ENCODE peak calls at places on chromosomes 3 and 15, in five cellular contexts. One of them, this sample, is unnamed.

GRCh38 chr3:151003024-151003771 is 30.7 kb upstream of the CLRN1 start:
- DNase-seq in cardiac muscle cell: no peak
- DNase-seq in IMR-90: peak
- DNase-seq in GM23248: peak
- DNase-seq in psoas muscle: no peak
- DNase-seq in this sample: no peak

GRCh38 chr3:194482196-194482593 is 4.6 kb downstream of the ATP13A3 start:
- DNase-seq in psoas muscle: no peak
- DNase-seq in IMR-90: no peak
- DNase-seq in GM23248: no peak
- DNase-seq in cardiac muscle cell: no peak
- DNase-seq in this sample: no peak

GRCh38 chr3:120894285-120894684 is 13.7 kb upstream of the STXBP5L start:
- DNase-seq in psoas muscle: no peak
- DNase-seq in IMR-90: no peak
- DNase-seq in GM23248: no peak
- DNase-seq in cardiac muscle cell: no peak
- DNase-seq in this sample: no peak

GRCh38 chr3:182618085-182618732 is 175.1 kb upstream of the ATP11B start:
- DNase-seq in GM23248: peak
- DNase-seq in psoas muscle: no peak
- DNase-seq in IMR-90: no peak
- DNase-seq in cardiac muscle cell: peak
- DNase-seq in this sample: no peak

GRCh38 chr15:34362047-34362773 is 4.8 kb downstream of the LPCAT4 start:
- DNase-seq in GM23248: no peak
- DNase-seq in IMR-90: no peak
- DNase-seq in psoas muscle: no peak
- DNase-seq in cardiac muscle cell: no peak
- DNase-seq in this sample: no peak

GRCh38 chr15:38164507-38164906 is 88.1 kb upstream of the SPRED1 start:
- DNase-seq in cardiac muscle cell: no peak
- DNase-seq in IMR-90: no peak
- DNase-seq in GM23248: no peak
- DNase-seq in psoas muscle: no peak
- DNase-seq in this sample: no peak

GRCh38 chr3:194906970-194907629 is 221.4 kb downstream of the FAM43A start:
- DNase-seq in IMR-90: no peak
- DNase-seq in psoas muscle: no peak
- DNase-seq in GM23248: no peak
- DNase-seq in cardiac muscle cell: no peak
- DNase-seq in this sample: no peak

GRCh38 chr15:29682781-29683180 is 139.5 kb downstream of the TJP1 start:
- DNase-seq in cardiac muscle cell: no peak
- DNase-seq in psoas muscle: no peak
- DNase-seq in GM23248: no peak
- DNase-seq in IMR-90: peak
- DNase-seq in this sample: no peak

GRCh38 chr15:78708713-78709112 is 67.7 kb upstream of the CHRNB4 start:
- DNase-seq in psoas muscle: no peak
- DNase-seq in GM23248: no peak
- DNase-seq in cardiac muscle cell: no peak
- DNase-seq in IMR-90: no peak
- DNase-seq in this sample: no peak

GRCh38 chr3:46284981-46285683 is 42.9 kb downstream of the CCR3 start:
- DNase-seq in IMR-90: no peak
- DNase-seq in cardiac muscle cell: no peak
- DNase-seq in psoas muscle: no peak
- DNase-seq in GM23248: no peak
- DNase-seq in this sample: no peak

GRCh38 chr15:84910928-84911623 is 26.6 kb downstream of the SLC28A1 start:
- DNase-seq in GM23248: no peak
- DNase-seq in IMR-90: no peak
- DNase-seq in psoas muscle: peak
- DNase-seq in cardiac muscle cell: no peak
- DNase-seq in this sample: no peak

GRCh38 chr15:84917452-84917851 is 33.0 kb downstream of the SLC28A1 start:
- DNase-seq in cardiac muscle cell: no peak
- DNase-seq in IMR-90: no peak
- DNase-seq in psoas muscle: no peak
- DNase-seq in GM23248: no peak
- DNase-seq in this sample: no peak

GRCh38 chr15:84915011-84915958 is 30.8 kb downstream of the SLC28A1 start:
- DNase-seq in IMR-90: peak
- DNase-seq in GM23248: peak
- DNase-seq in cardiac muscle cell: peak
- DNase-seq in psoas muscle: peak
- DNase-seq in this sample: no peak

GRCh38 chr15:84911879-84912660 is 27.6 kb downstream of the SLC28A1 start:
- DNase-seq in cardiac muscle cell: no peak
- DNase-seq in psoas muscle: peak
- DNase-seq in IMR-90: peak
- DNase-seq in GM23248: peak
- DNase-seq in this sample: no peak

DNA sequence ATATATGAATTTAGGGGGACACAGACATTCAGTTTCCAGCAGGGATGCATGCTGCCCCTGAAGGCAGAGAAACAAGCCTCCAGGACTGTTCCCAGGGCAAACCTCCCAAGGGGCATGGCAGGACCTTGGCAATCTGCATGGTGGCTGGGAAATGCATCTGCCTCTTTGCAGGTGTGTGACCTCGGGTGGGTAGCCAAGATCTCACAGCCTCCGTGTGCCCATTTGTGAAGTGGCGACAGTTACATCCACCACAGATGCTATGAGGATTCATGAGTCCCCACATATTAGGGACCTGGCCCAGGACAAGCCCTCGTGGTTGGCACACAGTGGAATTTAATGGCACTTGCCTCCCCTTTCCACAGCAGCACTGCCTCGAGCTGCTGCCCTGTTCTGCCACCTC is 29.9 kb downstream of the SLC28A1 start:
- DNase-seq in cardiac muscle cell: no peak
- DNase-seq in GM23248: no peak
- DNase-seq in IMR-90: no peak
- DNase-seq in psoas muscle: no peak
- DNase-seq in this sample: no peak
- H3K4me3 ChIP-seq in cardiac muscle cell: no peak
- H3K4me3 ChIP-seq in GM23248: no peak
- H3K4me3 ChIP-seq in IMR-90: no peak
- H3K4me3 ChIP-seq in psoas muscle: no peak
- H3K4me3 ChIP-seq in this sample: no peak

GRCh38 chr3:57091874-57092273 is 31.4 kb downstream of the SPATA12 start:
- DNase-seq in cardiac muscle cell: no peak
- DNase-seq in IMR-90: no peak
- DNase-seq in GM23248: no peak
- DNase-seq in psoas muscle: no peak
- DNase-seq in this sample: no peak
- H3K27ac ChIP-seq in cardiac muscle cell: peak
- H3K27ac ChIP-seq in IMR-90: peak
- H3K27ac ChIP-seq in GM23248: no peak
- H3K27ac ChIP-seq in psoas muscle: no peak
- H3K27ac ChIP-seq in this sample: no peak

GRCh38 chr15:101424984-101425383 is 64.5 kb downstream of the PCSK6 start:
- DNase-seq in psoas muscle: no peak
- DNase-seq in GM23248: no peak
- DNase-seq in IMR-90: no peak
- DNase-seq in cardiac muscle cell: no peak
- DNase-seq in this sample: no peak
- H3K4me3 ChIP-seq in psoas muscle: no peak
- H3K4me3 ChIP-seq in GM23248: no peak
- H3K4me3 ChIP-seq in IMR-90: no peak
- H3K4me3 ChIP-seq in cardiac muscle cell: no peak
- H3K4me3 ChIP-seq in this sample: no peak

DNA sequence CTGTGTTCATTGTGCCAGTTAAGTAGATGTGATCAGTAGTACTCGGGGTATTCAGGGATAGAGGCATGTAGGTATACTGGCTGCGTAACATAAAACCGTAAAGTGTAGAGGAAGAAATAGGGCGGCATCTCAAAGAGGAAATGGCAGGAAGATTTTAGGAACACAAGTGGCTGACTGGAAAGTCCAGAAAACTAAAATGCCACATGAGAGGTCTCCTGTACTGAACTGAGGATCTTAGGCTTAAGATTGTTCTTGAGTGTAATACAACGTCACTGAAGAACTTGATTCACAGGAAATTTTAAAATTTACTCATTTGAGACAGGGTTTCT is 2.3 kb upstream of the LMLN start:
- DNase-seq in IMR-90: no peak
- DNase-seq in GM23248: no peak
- DNase-seq in cardiac muscle cell: no peak
- DNase-seq in psoas muscle: no peak
- DNase-seq in this sample: no peak
- H3K27ac ChIP-seq in IMR-90: no peak
- H3K27ac ChIP-seq in GM23248: peak
- H3K27ac ChIP-seq in cardiac muscle cell: peak
- H3K27ac ChIP-seq in psoas muscle: peak
- H3K27ac ChIP-seq in this sample: peak

GRCh38 chr3:166526878-166527277 is 689.7 kb upstream of the BCHE start:
- DNase-seq in GM23248: no peak
- DNase-seq in IMR-90: no peak
- DNase-seq in cardiac muscle cell: peak
- DNase-seq in psoas muscle: no peak
- DNase-seq in this sample: no peak
- H3K4me3 ChIP-seq in GM23248: no peak
- H3K4me3 ChIP-seq in IMR-90: no peak
- H3K4me3 ChIP-seq in cardiac muscle cell: no peak
- H3K4me3 ChIP-seq in psoas muscle: no peak
- H3K4me3 ChIP-seq in this sample: no peak

GRCh38 chr15:58923696-58924300 is 9.7 kb downstream of the SLTM start:
- DNase-seq in IMR-90: no peak
- DNase-seq in cardiac muscle cell: no peak
- DNase-seq in GM23248: peak
- DNase-seq in psoas muscle: peak
- DNase-seq in this sample: peak

GRCh38 chr15:58923284-58923683 is 10.2 kb downstream of the SLTM start:
- DNase-seq in cardiac muscle cell: no peak
- DNase-seq in GM23248: no peak
- DNase-seq in IMR-90: no peak
- DNase-seq in psoas muscle: no peak
- DNase-seq in this sample: no peak

GRCh38 chr15:58921267-58921666 is 12.2 kb downstream of the SLTM start:
- DNase-seq in psoas muscle: no peak
- DNase-seq in cardiac muscle cell: no peak
- DNase-seq in IMR-90: peak
- DNase-seq in GM23248: no peak
- DNase-seq in this sample: no peak

GRCh38 chr15:58926823-58927222 is 6.7 kb downstream of the SLTM start:
- DNase-seq in GM23248: no peak
- DNase-seq in psoas muscle: no peak
- DNase-seq in IMR-90: no peak
- DNase-seq in cardiac muscle cell: no peak
- DNase-seq in this sample: no peak

GRCh38 chr15:58924326-58924725 is 9.2 kb downstream of the SLTM start:
- DNase-seq in GM23248: peak
- DNase-seq in cardiac muscle cell: no peak
- DNase-seq in IMR-90: peak
- DNase-seq in psoas muscle: no peak
- DNase-seq in this sample: no peak
- H3K27ac ChIP-seq in GM23248: peak
- H3K27ac ChIP-seq in cardiac muscle cell: no peak
- H3K27ac ChIP-seq in IMR-90: peak
- H3K27ac ChIP-seq in psoas muscle: peak
- H3K27ac ChIP-seq in this sample: peak

GRCh38 chr15:66704019-66704782 is 2.2 kb downstream of the SMAD6 start:
- DNase-seq in IMR-90: no peak
- DNase-seq in cardiac muscle cell: no peak
- DNase-seq in GM23248: no peak
- DNase-seq in psoas muscle: no peak
- DNase-seq in this sample: no peak

GRCh38 chr15:66704783-66705113 is 2.7 kb downstream of the SMAD6 start:
- DNase-seq in cardiac muscle cell: no peak
- DNase-seq in GM23248: peak
- DNase-seq in IMR-90: no peak
- DNase-seq in psoas muscle: no peak
- DNase-seq in this sample: peak

GRCh38 chr15:66706840-66707239 is 4.8 kb downstream of the SMAD6 start:
- DNase-seq in psoas muscle: no peak
- DNase-seq in GM23248: no peak
- DNase-seq in IMR-90: no peak
- DNase-seq in cardiac muscle cell: no peak
- DNase-seq in this sample: no peak

GRCh38 chr15:66706225-66706732 is 4.2 kb downstream of the SMAD6 start:
- DNase-seq in cardiac muscle cell: peak
- DNase-seq in GM23248: peak
- DNase-seq in psoas muscle: no peak
- DNase-seq in IMR-90: peak
- DNase-seq in this sample: no peak

DNA sequence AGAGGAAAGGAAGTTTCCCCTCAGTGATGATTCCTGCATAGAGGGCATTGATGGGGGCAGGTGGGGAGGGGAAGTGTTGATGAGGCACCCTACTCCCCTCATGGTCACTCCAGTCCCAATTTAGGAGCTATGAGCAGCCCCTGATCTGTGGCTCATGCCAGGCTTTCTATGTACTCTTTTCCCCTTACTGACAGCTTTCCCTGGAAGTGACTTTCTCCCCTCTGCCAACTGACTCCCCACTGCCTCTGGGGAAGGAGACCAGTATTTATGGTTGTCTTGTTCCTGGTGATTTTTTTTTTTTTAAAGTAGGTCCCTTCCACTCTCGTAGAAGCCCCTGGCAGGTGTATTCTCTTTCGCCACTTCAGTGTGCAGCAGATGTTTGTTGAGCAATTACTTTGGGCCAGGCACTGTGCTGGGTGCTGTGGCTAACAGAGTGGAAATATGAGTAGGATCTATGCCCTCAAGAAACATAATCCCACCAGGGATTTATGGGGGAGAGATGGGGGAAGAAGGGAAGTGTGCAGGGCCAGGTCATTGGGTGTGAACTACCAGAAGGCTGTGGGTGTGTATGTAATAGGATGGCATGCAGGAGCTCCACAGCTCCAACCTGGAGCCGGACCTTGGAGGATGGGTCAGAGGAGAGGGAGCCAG is 3.4 kb downstream of the SMAD6 start:
- DNase-seq in IMR-90: no peak
- DNase-seq in cardiac muscle cell: no peak
- DNase-seq in psoas muscle: no peak
- DNase-seq in GM23248: no peak
- DNase-seq in this sample: no peak
- H3K4me3 ChIP-seq in IMR-90: peak
- H3K4me3 ChIP-seq in cardiac muscle cell: peak
- H3K4me3 ChIP-seq in psoas muscle: peak
- H3K4me3 ChIP-seq in GM23248: peak
- H3K4me3 ChIP-seq in this sample: peak

DNA sequence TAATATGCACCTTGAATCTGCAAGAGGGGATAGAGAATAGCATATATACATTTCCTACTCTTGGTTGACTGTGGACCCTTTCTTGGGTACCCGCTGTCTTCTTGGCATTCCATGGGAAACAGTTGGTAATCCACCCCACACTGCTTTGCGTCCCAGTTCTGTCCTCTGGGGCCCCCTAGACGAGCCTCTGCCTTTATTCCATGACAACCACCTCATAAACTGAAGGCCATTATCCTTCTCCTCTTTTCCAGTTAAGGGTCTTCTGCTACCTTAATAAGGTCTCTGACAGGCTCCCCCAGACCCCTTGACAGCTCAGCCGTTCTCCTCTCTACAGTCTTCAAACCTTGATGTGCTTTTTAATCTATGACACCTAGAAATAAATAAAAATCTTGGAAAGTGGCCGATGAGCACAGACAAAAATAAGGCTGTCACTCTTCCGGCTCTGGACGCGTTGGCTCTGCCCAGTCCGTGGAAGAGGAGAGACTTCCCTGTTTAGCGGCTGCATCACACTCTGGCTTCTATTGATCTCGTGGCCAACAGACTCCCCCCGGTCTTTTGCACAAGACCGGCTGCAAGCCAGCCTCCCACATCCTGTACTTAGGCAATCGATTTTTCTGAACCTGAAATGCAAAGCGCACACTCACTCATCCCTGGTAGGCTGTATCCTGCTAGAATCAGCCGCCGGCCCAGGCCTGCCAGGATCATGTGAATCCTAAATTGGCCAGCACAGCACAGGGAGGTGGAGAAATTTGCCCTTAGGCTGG is 251.0 kb upstream of the TLE3 start:
- DNase-seq in GM23248: peak
- DNase-seq in IMR-90: no peak
- DNase-seq in psoas muscle: peak
- DNase-seq in cardiac muscle cell: no peak
- DNase-seq in this sample: peak
- H3K27ac ChIP-seq in GM23248: no peak
- H3K27ac ChIP-seq in IMR-90: no peak
- H3K27ac ChIP-seq in psoas muscle: no peak
- H3K27ac ChIP-seq in cardiac muscle cell: no peak
- H3K27ac ChIP-seq in this sample: no peak

This sample was measured in left lung.